ENCODE peak calls at places on chromosomes 1 and 21, in six cellular contexts. One of them, this sample, is unnamed. For H3K9me3 and H3K4me1, the result is how much of the 10 kb centered on the place peaks cover.

GRCh38 chr1:229447809-229448252 is 13.9 kb upstream of the ACTA1 start:
- DNase-seq in colonic mucosa: no peak
- DNase-seq in neuronal stem cell: no peak
- DNase-seq in cardiac muscle cell: no peak
- DNase-seq in lung: no peak
- DNase-seq in CD4-positive, alpha-beta memory T cell: no peak
- DNase-seq in this sample: no peak

GRCh38 chr1:159854101-159854692 is 8.3 kb downstream of the VSIG8 start:
- DNase-seq in colonic mucosa: peak
- DNase-seq in neuronal stem cell: peak
- DNase-seq in cardiac muscle cell: peak
- DNase-seq in lung: peak
- DNase-seq in CD4-positive, alpha-beta memory T cell: no peak
- DNase-seq in this sample: peak

GRCh38 chr1:160103658-160104519 is 5.5 kb upstream of the IGSF8 start:
- DNase-seq in colonic mucosa: no peak
- DNase-seq in neuronal stem cell: no peak
- DNase-seq in cardiac muscle cell: no peak
- DNase-seq in lung: no peak
- DNase-seq in CD4-positive, alpha-beta memory T cell: no peak
- DNase-seq in this sample: no peak

GRCh38 chr1:214846971-214847810 is 235.3 kb upstream of the KCNK2 start:
- DNase-seq in colonic mucosa: no peak
- DNase-seq in neuronal stem cell: no peak
- DNase-seq in cardiac muscle cell: no peak
- DNase-seq in lung: no peak
- DNase-seq in CD4-positive, alpha-beta memory T cell: no peak
- DNase-seq in this sample: no peak

GRCh38 chr1:173152585-173152984 is 54.5 kb downstream of the TNFSF4 start:
- DNase-seq in colonic mucosa: no peak
- DNase-seq in neuronal stem cell: no peak
- DNase-seq in cardiac muscle cell: no peak
- DNase-seq in lung: no peak
- DNase-seq in CD4-positive, alpha-beta memory T cell: no peak
- DNase-seq in this sample: no peak

GRCh38 chr1:64956733-64957441 is 9.5 kb downstream of the JAK1 start:
- DNase-seq in colonic mucosa: no peak
- DNase-seq in neuronal stem cell: no peak
- DNase-seq in cardiac muscle cell: no peak
- DNase-seq in lung: no peak
- DNase-seq in CD4-positive, alpha-beta memory T cell: no peak
- DNase-seq in this sample: no peak

GRCh38 chr21:41490330-41490729 is 17.6 kb downstream of the TMPRSS2 start:
- DNase-seq in colonic mucosa: no peak
- DNase-seq in neuronal stem cell: no peak
- DNase-seq in cardiac muscle cell: no peak
- DNase-seq in lung: no peak
- DNase-seq in CD4-positive, alpha-beta memory T cell: no peak
- DNase-seq in this sample: no peak

GRCh38 chr1:26529655-26530539 is at the start of gene RPS6KA1:
- DNase-seq in colonic mucosa: peak
- DNase-seq in neuronal stem cell: peak
- DNase-seq in cardiac muscle cell: peak
- DNase-seq in lung: peak
- DNase-seq in CD4-positive, alpha-beta memory T cell: peak
- DNase-seq in this sample: peak

GRCh38 chr1:175124842-175125241 is 57.2 kb downstream of the TNN start:
- DNase-seq in colonic mucosa: no peak
- DNase-seq in neuronal stem cell: no peak
- DNase-seq in cardiac muscle cell: peak
- DNase-seq in lung: no peak
- DNase-seq in CD4-positive, alpha-beta memory T cell: no peak
- DNase-seq in this sample: no peak

GRCh38 chr1:21935393-21935804 is 1.7 kb downstream of the HSPG2 start:
- DNase-seq in colonic mucosa: no peak
- DNase-seq in neuronal stem cell: no peak
- DNase-seq in cardiac muscle cell: no peak
- DNase-seq in lung: no peak
- DNase-seq in CD4-positive, alpha-beta memory T cell: no peak
- DNase-seq in this sample: peak

GRCh38 chr1:27152829-27153548 is 1.9 kb downstream of the SLC9A1 start:
- DNase-seq in colonic mucosa: no peak
- DNase-seq in neuronal stem cell: no peak
- DNase-seq in cardiac muscle cell: no peak
- DNase-seq in lung: no peak
- DNase-seq in CD4-positive, alpha-beta memory T cell: no peak
- DNase-seq in this sample: no peak

GRCh38 chr1:59601811-59602210 is 212.9 kb upstream of the HOOK1 start:
- DNase-seq in colonic mucosa: no peak
- DNase-seq in neuronal stem cell: no peak
- DNase-seq in cardiac muscle cell: no peak
- DNase-seq in lung: no peak
- DNase-seq in CD4-positive, alpha-beta memory T cell: no peak
- DNase-seq in this sample: no peak

GRCh38 chr1:210217482-210217881 is 15.1 kb upstream of the SERTAD4 start:
- DNase-seq in colonic mucosa: no peak
- DNase-seq in neuronal stem cell: no peak
- DNase-seq in cardiac muscle cell: no peak
- DNase-seq in lung: no peak
- DNase-seq in CD4-positive, alpha-beta memory T cell: no peak
- DNase-seq in this sample: no peak

GRCh38 chr1:153375511-153375910 is at the start of gene S100A12:
- DNase-seq in colonic mucosa: no peak
- DNase-seq in neuronal stem cell: no peak
- DNase-seq in cardiac muscle cell: peak
- DNase-seq in lung: no peak
- DNase-seq in CD4-positive, alpha-beta memory T cell: no peak
- DNase-seq in this sample: no peak

GRCh38 chr1:111570781-111571181 is 48.8 kb upstream of the RAP1A start:
- DNase-seq in colonic mucosa: no peak
- DNase-seq in neuronal stem cell: no peak
- DNase-seq in cardiac muscle cell: peak
- DNase-seq in lung: no peak
- DNase-seq in CD4-positive, alpha-beta memory T cell: peak
- DNase-seq in this sample: no peak

GRCh38 chr1:243882276-243882675 is 32.2 kb upstream of the AKT3 start:
- DNase-seq in colonic mucosa: no peak
- DNase-seq in neuronal stem cell: no peak
- DNase-seq in cardiac muscle cell: peak
- DNase-seq in lung: no peak
- DNase-seq in CD4-positive, alpha-beta memory T cell: no peak
- DNase-seq in this sample: no peak

GRCh38 chr1:206110820-206111219 is 6.4 kb downstream of the AVPR1B start:
- DNase-seq in colonic mucosa: no peak
- DNase-seq in neuronal stem cell: no peak
- DNase-seq in cardiac muscle cell: no peak
- DNase-seq in lung: no peak
- DNase-seq in CD4-positive, alpha-beta memory T cell: no peak
- DNase-seq in this sample: no peak

GRCh38 chr1:229124471-229125198 is 146.3 kb upstream of the RAB4A start:
- DNase-seq in colonic mucosa: no peak
- DNase-seq in neuronal stem cell: no peak
- DNase-seq in cardiac muscle cell: no peak
- DNase-seq in lung: no peak
- DNase-seq in CD4-positive, alpha-beta memory T cell: no peak
- DNase-seq in this sample: no peak

GRCh38 chr21:16071082-16071481 is 341.3 kb downstream of the USP25 start:
- DNase-seq in colonic mucosa: no peak
- DNase-seq in neuronal stem cell: no peak
- DNase-seq in cardiac muscle cell: peak
- DNase-seq in lung: no peak
- DNase-seq in CD4-positive, alpha-beta memory T cell: no peak
- DNase-seq in this sample: no peak

GRCh38 chr1:11670747-11671146 is 6.7 kb downstream of the FBXO6 start:
- DNase-seq in colonic mucosa: no peak
- DNase-seq in neuronal stem cell: no peak
- DNase-seq in cardiac muscle cell: no peak
- DNase-seq in lung: no peak
- DNase-seq in CD4-positive, alpha-beta memory T cell: no peak
- DNase-seq in this sample: no peak

GRCh38 chr1:107830075-107830474 is 134.9 kb downstream of the VAV3 start:
- DNase-seq in colonic mucosa: no peak
- DNase-seq in neuronal stem cell: no peak
- DNase-seq in cardiac muscle cell: no peak
- DNase-seq in lung: no peak
- DNase-seq in CD4-positive, alpha-beta memory T cell: no peak
- DNase-seq in this sample: no peak

GRCh38 chr1:107831921-107832320 is 133.1 kb downstream of the VAV3 start:
- DNase-seq in colonic mucosa: no peak
- DNase-seq in neuronal stem cell: no peak
- DNase-seq in cardiac muscle cell: no peak
- DNase-seq in lung: no peak
- DNase-seq in CD4-positive, alpha-beta memory T cell: no peak
- DNase-seq in this sample: no peak

GRCh38 chr1:107829083-107829771 is 135.8 kb downstream of the VAV3 start:
- DNase-seq in colonic mucosa: no peak
- DNase-seq in neuronal stem cell: no peak
- DNase-seq in cardiac muscle cell: peak
- DNase-seq in lung: no peak
- DNase-seq in CD4-positive, alpha-beta memory T cell: peak
- DNase-seq in this sample: no peak

GRCh38 chr1:107835151-107835670 is 129.8 kb downstream of the VAV3 start:
- DNase-seq in colonic mucosa: no peak
- DNase-seq in neuronal stem cell: no peak
- DNase-seq in cardiac muscle cell: no peak
- DNase-seq in lung: no peak
- DNase-seq in CD4-positive, alpha-beta memory T cell: no peak
- DNase-seq in this sample: peak

GRCh38 chr1:107830546-107830945 is 134.4 kb downstream of the VAV3 start:
- DNase-seq in colonic mucosa: no peak
- DNase-seq in neuronal stem cell: no peak
- DNase-seq in cardiac muscle cell: no peak
- DNase-seq in lung: no peak
- DNase-seq in CD4-positive, alpha-beta memory T cell: no peak
- DNase-seq in this sample: no peak
- H3K27ac ChIP-seq in colonic mucosa: no peak
- H3K27ac ChIP-seq in neuronal stem cell: no peak
- H3K27ac ChIP-seq in cardiac muscle cell: no peak
- H3K27ac ChIP-seq in lung: peak
- H3K27ac ChIP-seq in CD4-positive, alpha-beta memory T cell: no peak
- H3K27ac ChIP-seq in this sample: no peak

GRCh38 chr21:27688773-27689172 is 721.9 kb upstream of the ADAMTS5 start:
- DNase-seq in colonic mucosa: no peak
- DNase-seq in neuronal stem cell: no peak
- DNase-seq in cardiac muscle cell: no peak
- DNase-seq in lung: no peak
- DNase-seq in CD4-positive, alpha-beta memory T cell: no peak
- DNase-seq in this sample: no peak
- H3K9me3 ChIP-seq in colonic mucosa: under half
- H3K9me3 ChIP-seq in neuronal stem cell: under half
- H3K9me3 ChIP-seq in cardiac muscle cell: under half
- H3K9me3 ChIP-seq in lung: under half
- H3K9me3 ChIP-seq in CD4-positive, alpha-beta memory T cell: under half
- H3K9me3 ChIP-seq in this sample: under half

GRCh38 chr1:41844781-41845180 is 73.9 kb downstream of the HIVEP3 start:
- DNase-seq in colonic mucosa: no peak
- DNase-seq in neuronal stem cell: no peak
- DNase-seq in cardiac muscle cell: no peak
- DNase-seq in lung: no peak
- DNase-seq in CD4-positive, alpha-beta memory T cell: no peak
- DNase-seq in this sample: no peak
- H3K4me1 ChIP-seq in colonic mucosa: under half
- H3K4me1 ChIP-seq in neuronal stem cell: under half
- H3K4me1 ChIP-seq in cardiac muscle cell: under half
- H3K4me1 ChIP-seq in lung: under half
- H3K4me1 ChIP-seq in CD4-positive, alpha-beta memory T cell: under half
- H3K4me1 ChIP-seq in this sample: under half

DNA sequence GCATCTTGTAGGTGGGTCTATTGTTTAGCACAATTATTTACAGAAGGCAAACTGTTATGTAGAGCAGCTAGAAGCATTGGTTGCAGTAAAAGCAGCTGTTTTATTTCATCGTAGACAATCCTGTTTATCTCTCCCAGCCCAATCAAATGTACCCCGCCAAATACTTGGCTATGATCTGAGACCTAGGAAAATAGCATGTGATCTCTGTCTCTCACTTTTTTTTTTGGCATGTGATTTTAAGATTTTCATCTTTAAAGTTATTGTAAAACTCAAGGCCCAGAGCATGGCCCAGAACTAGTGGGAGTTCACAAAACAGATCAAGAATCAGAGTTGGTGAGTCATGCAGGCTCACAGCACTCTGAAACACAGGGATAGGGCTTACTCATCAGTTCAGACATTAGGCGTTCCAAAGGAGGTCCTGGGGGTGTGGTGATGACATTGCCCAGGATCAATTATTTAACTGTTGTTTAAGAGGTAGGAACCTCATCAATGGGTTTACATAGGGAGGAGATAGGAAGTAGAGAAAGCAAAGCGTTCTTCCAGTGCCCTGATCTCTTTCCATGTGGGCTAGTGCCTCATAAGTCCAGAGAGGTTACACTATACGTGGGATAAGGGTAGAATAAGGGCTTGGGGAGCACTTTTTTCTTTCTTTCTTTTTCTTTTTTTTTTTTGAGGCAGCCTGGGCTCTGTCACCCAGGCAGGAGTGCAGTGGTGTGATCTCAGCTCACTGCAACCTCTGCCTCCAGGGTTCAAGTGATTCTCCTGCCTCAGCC is 40.3 kb downstream of the TBX19 start:
- DNase-seq in colonic mucosa: no peak
- DNase-seq in neuronal stem cell: no peak
- DNase-seq in cardiac muscle cell: peak
- DNase-seq in lung: no peak
- DNase-seq in CD4-positive, alpha-beta memory T cell: no peak
- DNase-seq in this sample: no peak
- H3K27ac ChIP-seq in colonic mucosa: no peak
- H3K27ac ChIP-seq in neuronal stem cell: no peak
- H3K27ac ChIP-seq in cardiac muscle cell: no peak
- H3K27ac ChIP-seq in lung: no peak
- H3K27ac ChIP-seq in CD4-positive, alpha-beta memory T cell: no peak
- H3K27ac ChIP-seq in this sample: no peak

GRCh38 chr1:82517586-82517985 is 716.9 kb downstream of the ADGRL2 start:
- DNase-seq in colonic mucosa: peak
- DNase-seq in neuronal stem cell: peak
- DNase-seq in cardiac muscle cell: peak
- DNase-seq in lung: no peak
- DNase-seq in CD4-positive, alpha-beta memory T cell: no peak
- DNase-seq in this sample: peak
- H3K9me3 ChIP-seq in colonic mucosa: under half
- H3K9me3 ChIP-seq in neuronal stem cell: under half
- H3K9me3 ChIP-seq in cardiac muscle cell: under half
- H3K9me3 ChIP-seq in lung: under half
- H3K9me3 ChIP-seq in CD4-positive, alpha-beta memory T cell: under half
- H3K9me3 ChIP-seq in this sample: under half

GRCh38 chr1:87061742-87062156 is 147.3 kb downstream of the HS2ST1 start:
- DNase-seq in colonic mucosa: no peak
- DNase-seq in neuronal stem cell: no peak
- DNase-seq in cardiac muscle cell: peak
- DNase-seq in lung: no peak
- DNase-seq in CD4-positive, alpha-beta memory T cell: no peak
- DNase-seq in this sample: no peak
- H3K4me1 ChIP-seq in colonic mucosa: under half
- H3K4me1 ChIP-seq in neuronal stem cell: under half
- H3K4me1 ChIP-seq in cardiac muscle cell: under half
- H3K4me1 ChIP-seq in lung: under half
- H3K4me1 ChIP-seq in CD4-positive, alpha-beta memory T cell: under half
- H3K4me1 ChIP-seq in this sample: under half

GRCh38 chr1:207129053-207129452 is 25.0 kb downstream of the C4BPA start:
- DNase-seq in colonic mucosa: no peak
- DNase-seq in neuronal stem cell: no peak
- DNase-seq in cardiac muscle cell: no peak
- DNase-seq in lung: no peak
- DNase-seq in CD4-positive, alpha-beta memory T cell: no peak
- DNase-seq in this sample: no peak
- H3K27ac ChIP-seq in colonic mucosa: no peak
- H3K27ac ChIP-seq in neuronal stem cell: no peak
- H3K27ac ChIP-seq in cardiac muscle cell: no peak
- H3K27ac ChIP-seq in lung: no peak
- H3K27ac ChIP-seq in CD4-positive, alpha-beta memory T cell: no peak
- H3K27ac ChIP-seq in this sample: no peak